ENCODE peak calls at places on chromosomes 1 and 21, in six cellular contexts. V is fibroblast of pulmonary artery; D is endodermal cell; E is SW480; J is HFF-Myc; K is stimulated activated CD4-positive, alpha-beta T cell treated with anti-CD3 and anti-CD28 coated beads, Interleukin-15, amount 100 ng/mL, for 24 hours. M is an unnamed sample.

GRCh38 chr1:19036701-19037605 is 80.5 kb upstream of the IFFO2 start:
- DNase-seq in V (no peak), D (peak; percentile 33), E (no peak), J (no peak), K (no peak), M (no peak)

GRCh38 chr1:223143760-223144248 is 756 bp upstream of the TLR5 start:
- DNase-seq in V (no peak), D (no peak), E (no peak), J (no peak), K (peak; percentile 50), M (peak; percentile 62)

GRCh38 chr1:172185206-172185605 is 235.3 kb upstream of the C1orf105 start:
- DNase-seq in V (peak; percentile 7), D (no peak), E (no peak), J (no peak), K (no peak), M (peak; percentile 77)

GRCh38 chr1:43349594-43350306 is 9.0 kb upstream of the CDC20 start:
- DNase-seq in V (peak; percentile 21), D (no peak), E (no peak), J (peak; percentile 46), K (no peak), M (peak; percentile 63)

GRCh38 chr1:20587639-20588017 is 1.3 kb upstream of the CDA start:
- DNase-seq in V (peak; percentile 23), D (no peak), E (peak; percentile 40), J (no peak), K (no peak), M (no peak)

GRCh38 chr1:147338571-147338970 is 96.1 kb downstream of the CHD1L start:
- DNase-seq in V (peak; percentile 3), D (no peak), E (no peak), J (no peak), K (no peak), M (no peak)

GRCh38 chr1:170388489-170388888 is 143.5 kb upstream of the GORAB start:
- DNase-seq in V (no peak), D (no peak), E (no peak), J (no peak), K (no peak), M (no peak)

GRCh38 chr1:20185834-20186782 is at the start of the genes PLA2G2C and UBXN10:
- DNase-seq in V (no peak), D (peak; percentile 89), E (peak; percentile 67), J (no peak), K (peak; percentile 89), M (peak; percentile 49)

GRCh38 chr1:11358991-11359390 is 86.0 kb downstream of the UBIAD1 start:
- DNase-seq in V (no peak), D (no peak), E (no peak), J (no peak), K (no peak), M (no peak)

GRCh38 chr21:14559144-14559543 is 13.0 kb upstream of the SAMSN1 start:
- DNase-seq in V (no peak), D (no peak), E (no peak), J (no peak), K (no peak), M (peak; percentile 51)

GRCh38 chr1:221451741-221452140 is 290.1 kb downstream of the DUSP10 start:
- DNase-seq in V (no peak), D (no peak), E (no peak), J (no peak), K (no peak), M (no peak)

GRCh38 chr1:117735045-117735992 is 129.5 kb downstream of the TENT5C start:
- DNase-seq in V (peak; percentile 65), D (no peak), E (peak; percentile 58), J (no peak), K (peak; percentile 27), M (peak; percentile 33)